ENCODE peak calls at places on chromosomes 11 and 22, in four cellular contexts. One of them, this sample, is unnamed.

GRCh38 chr11:68330700-68331337 is 18.4 kb downstream of the LRP5 start:
- DNase-seq in dorsolateral prefrontal cortex: no peak
- DNase-seq in NB4: no peak
- DNase-seq in astrocyte of the spinal cord: no peak
- DNase-seq in this sample: no peak

GRCh38 chr22:39080052-39080762 is 3.1 kb downstream of the APOBEC3G start:
- DNase-seq in dorsolateral prefrontal cortex: no peak
- DNase-seq in NB4: no peak
- DNase-seq in astrocyte of the spinal cord: no peak
- DNase-seq in this sample: no peak

GRCh38 chr11:60280412-60280811 is at the start of gene MS4A4A:
- DNase-seq in dorsolateral prefrontal cortex: no peak
- DNase-seq in NB4: peak
- DNase-seq in astrocyte of the spinal cord: no peak
- DNase-seq in this sample: no peak

GRCh38 chr11:8674859-8675258 is 7.6 kb downstream of the TRIM66 start:
- DNase-seq in dorsolateral prefrontal cortex: no peak
- DNase-seq in NB4: no peak
- DNase-seq in astrocyte of the spinal cord: no peak
- DNase-seq in this sample: no peak

GRCh38 chr22:37486224-37486845 is at the start of gene MFNG:
- DNase-seq in dorsolateral prefrontal cortex: peak
- DNase-seq in NB4: peak
- DNase-seq in astrocyte of the spinal cord: peak
- DNase-seq in this sample: no peak

GRCh38 chr22:29202231-29203192 is 3.2 kb upstream of the EMID1 start:
- DNase-seq in dorsolateral prefrontal cortex: peak
- DNase-seq in NB4: peak
- DNase-seq in astrocyte of the spinal cord: peak
- DNase-seq in this sample: no peak

GRCh38 chr11:112852141-112852853 is 108.9 kb upstream of the NCAM1 start:
- DNase-seq in dorsolateral prefrontal cortex: no peak
- DNase-seq in NB4: no peak
- DNase-seq in astrocyte of the spinal cord: peak
- DNase-seq in this sample: peak

GRCh38 chr11:10670099-10670498 is 23.5 kb downstream of the IRAG1 start:
- DNase-seq in dorsolateral prefrontal cortex: no peak
- DNase-seq in NB4: no peak
- DNase-seq in astrocyte of the spinal cord: no peak
- DNase-seq in this sample: no peak

GRCh38 chr11:120715239-120715638 is 203.7 kb downstream of the GRIK4 start:
- DNase-seq in dorsolateral prefrontal cortex: no peak
- DNase-seq in NB4: peak
- DNase-seq in astrocyte of the spinal cord: no peak
- DNase-seq in this sample: no peak

GRCh38 chr22:40414306-40414705 is 43.9 kb downstream of the SGSM3 start:
- DNase-seq in dorsolateral prefrontal cortex: no peak
- DNase-seq in NB4: no peak
- DNase-seq in astrocyte of the spinal cord: no peak
- DNase-seq in this sample: peak

GRCh38 chr11:119316729-119317591 is at the start of gene MCAM:
- DNase-seq in dorsolateral prefrontal cortex: no peak
- DNase-seq in NB4: peak
- DNase-seq in astrocyte of the spinal cord: peak
- DNase-seq in this sample: no peak

GRCh38 chr11:57434640-57435546 is 8.0 kb upstream of the SLC43A3 start:
- DNase-seq in dorsolateral prefrontal cortex: no peak
- DNase-seq in NB4: peak
- DNase-seq in astrocyte of the spinal cord: peak
- DNase-seq in this sample: peak

GRCh38 chr11:64400096-64400495 is 41.1 kb downstream of the RPS6KA4 start:
- DNase-seq in dorsolateral prefrontal cortex: no peak
- DNase-seq in NB4: peak
- DNase-seq in astrocyte of the spinal cord: no peak
- DNase-seq in this sample: no peak

GRCh38 chr11:65482306-65482850 is 16.5 kb upstream of the MALAT1 start:
- DNase-seq in dorsolateral prefrontal cortex: no peak
- DNase-seq in NB4: peak
- DNase-seq in astrocyte of the spinal cord: peak
- DNase-seq in this sample: no peak

GRCh38 chr11:5196731-5197130 is 3.8 kb downstream of the OR51V1 start:
- DNase-seq in dorsolateral prefrontal cortex: no peak
- DNase-seq in NB4: no peak
- DNase-seq in astrocyte of the spinal cord: no peak
- DNase-seq in this sample: no peak

GRCh38 chr11:2585566-2586090 is 114.2 kb downstream of the KCNQ1OT1 start:
- DNase-seq in dorsolateral prefrontal cortex: no peak
- DNase-seq in NB4: no peak
- DNase-seq in astrocyte of the spinal cord: no peak
- DNase-seq in this sample: no peak

GRCh38 chr22:19292262-19293230 is 1.0 kb upstream of the CLTCL1 start:
- DNase-seq in dorsolateral prefrontal cortex: no peak
- DNase-seq in NB4: peak
- DNase-seq in astrocyte of the spinal cord: no peak
- DNase-seq in this sample: no peak

GRCh38 chr22:37267128-37267587 is 15.2 kb upstream of the CYTH4 start:
- DNase-seq in dorsolateral prefrontal cortex: peak
- DNase-seq in NB4: peak
- DNase-seq in astrocyte of the spinal cord: no peak
- DNase-seq in this sample: no peak

GRCh38 chr11:81970886-81971285 is 762.8 kb downstream of the FAM181B start:
- DNase-seq in dorsolateral prefrontal cortex: no peak
- DNase-seq in NB4: no peak
- DNase-seq in astrocyte of the spinal cord: no peak
- DNase-seq in this sample: no peak

GRCh38 chr11:77141034-77141433 is 13.0 kb downstream of the MYO7A start:
- DNase-seq in dorsolateral prefrontal cortex: no peak
- DNase-seq in NB4: no peak
- DNase-seq in astrocyte of the spinal cord: peak
- DNase-seq in this sample: peak

GRCh38 chr11:86606849-86607481 is 65.5 kb downstream of the ME3 start:
- DNase-seq in dorsolateral prefrontal cortex: no peak
- DNase-seq in NB4: no peak
- DNase-seq in astrocyte of the spinal cord: peak
- DNase-seq in this sample: no peak

GRCh38 chr11:68120212-68121066 is 749 bp downstream of the CHKA start:
- DNase-seq in dorsolateral prefrontal cortex: peak
- DNase-seq in NB4: peak
- DNase-seq in astrocyte of the spinal cord: peak
- DNase-seq in this sample: no peak

GRCh38 chr11:103534959-103535358 is 425.7 kb downstream of the DYNC2H1 start:
- DNase-seq in dorsolateral prefrontal cortex: no peak
- DNase-seq in NB4: no peak
- DNase-seq in astrocyte of the spinal cord: no peak
- DNase-seq in this sample: no peak

GRCh38 chr11:1299621-1300020 is 9.8 kb downstream of the TOLLIP start:
- DNase-seq in dorsolateral prefrontal cortex: peak
- DNase-seq in NB4: no peak
- DNase-seq in astrocyte of the spinal cord: no peak
- DNase-seq in this sample: no peak

GRCh38 chr22:21641795-21642583 is at the start of gene SDF2L1:
- DNase-seq in dorsolateral prefrontal cortex: peak
- DNase-seq in NB4: peak
- DNase-seq in astrocyte of the spinal cord: peak
- DNase-seq in this sample: peak
- TF ChIP-seq CTCF in dorsolateral prefrontal cortex: peak
- TF ChIP-seq CTCF in NB4: no peak
- TF ChIP-seq CTCF in astrocyte of the spinal cord: no peak
- TF ChIP-seq CTCF in this sample: no peak

DNA sequence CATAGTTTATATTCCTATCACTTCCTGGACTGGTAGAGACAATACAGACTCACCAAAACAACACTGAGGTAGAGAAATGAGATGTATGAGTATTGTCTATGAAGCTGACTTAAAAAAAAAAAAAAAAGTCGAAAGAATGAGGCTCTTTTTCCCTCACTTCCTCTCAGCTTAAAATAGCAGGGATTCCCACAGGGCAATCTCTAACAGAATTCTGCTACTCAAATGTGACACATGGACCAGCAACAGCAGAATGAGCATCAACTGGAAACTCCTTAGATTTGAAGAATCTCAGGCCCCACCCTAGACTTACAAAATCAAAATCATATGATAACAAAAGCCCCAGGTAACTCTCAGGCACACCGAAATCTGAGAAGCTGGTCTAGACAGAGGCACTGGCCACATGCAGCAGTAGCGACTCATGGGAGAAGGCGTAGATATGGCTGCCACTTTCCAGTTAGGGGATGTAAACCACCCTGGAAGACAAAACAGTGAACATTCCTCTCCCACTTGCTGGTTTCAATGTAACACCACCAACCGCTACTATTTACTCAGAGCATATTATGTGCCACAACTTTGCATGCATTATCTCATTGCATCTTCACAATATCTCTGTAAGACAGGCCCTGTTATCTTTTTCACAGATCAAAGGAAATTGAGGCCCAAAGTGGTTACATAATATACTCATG is 128.0 kb downstream of the RBFOX2 start:
- DNase-seq in dorsolateral prefrontal cortex: no peak
- DNase-seq in NB4: peak
- DNase-seq in astrocyte of the spinal cord: peak
- DNase-seq in this sample: no peak
- TF ChIP-seq CTCF in dorsolateral prefrontal cortex: no peak
- TF ChIP-seq CTCF in NB4: no peak
- TF ChIP-seq CTCF in astrocyte of the spinal cord: no peak
- TF ChIP-seq CTCF in this sample: no peak

DNA sequence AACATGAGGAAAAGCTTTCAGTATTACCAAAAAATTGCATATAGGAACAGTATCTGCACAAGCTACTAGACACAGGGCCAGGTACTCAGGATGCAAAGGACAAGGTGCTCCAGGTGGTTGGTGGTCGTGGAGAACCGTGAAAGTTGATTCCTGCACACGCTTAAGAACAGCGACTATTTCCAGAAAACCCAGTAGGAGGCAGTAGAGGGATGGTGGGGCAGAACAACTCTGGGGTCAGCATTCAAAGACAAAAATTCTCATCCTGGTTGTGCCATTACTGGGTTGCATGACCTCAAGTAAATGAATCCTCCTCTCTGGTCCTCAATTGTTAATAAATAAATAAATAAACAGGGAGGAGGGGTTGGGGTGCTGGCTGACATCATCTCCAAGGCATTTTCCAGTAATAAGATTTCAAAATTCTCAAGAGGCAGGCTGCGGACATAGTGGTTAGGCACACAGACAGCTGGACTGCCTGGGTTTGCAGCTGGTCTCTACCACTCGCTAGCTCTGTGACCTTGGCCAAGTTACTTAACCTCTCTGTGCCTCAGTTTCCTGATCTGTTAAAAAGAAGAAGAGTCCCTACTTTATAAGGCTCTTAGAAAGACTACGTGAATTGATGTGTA is 89.6 kb downstream of the ISX start:
- DNase-seq in dorsolateral prefrontal cortex: no peak
- DNase-seq in NB4: peak
- DNase-seq in astrocyte of the spinal cord: no peak
- DNase-seq in this sample: no peak
- TF ChIP-seq CTCF in dorsolateral prefrontal cortex: no peak
- TF ChIP-seq CTCF in NB4: peak
- TF ChIP-seq CTCF in astrocyte of the spinal cord: no peak
- TF ChIP-seq CTCF in this sample: peak

DNA sequence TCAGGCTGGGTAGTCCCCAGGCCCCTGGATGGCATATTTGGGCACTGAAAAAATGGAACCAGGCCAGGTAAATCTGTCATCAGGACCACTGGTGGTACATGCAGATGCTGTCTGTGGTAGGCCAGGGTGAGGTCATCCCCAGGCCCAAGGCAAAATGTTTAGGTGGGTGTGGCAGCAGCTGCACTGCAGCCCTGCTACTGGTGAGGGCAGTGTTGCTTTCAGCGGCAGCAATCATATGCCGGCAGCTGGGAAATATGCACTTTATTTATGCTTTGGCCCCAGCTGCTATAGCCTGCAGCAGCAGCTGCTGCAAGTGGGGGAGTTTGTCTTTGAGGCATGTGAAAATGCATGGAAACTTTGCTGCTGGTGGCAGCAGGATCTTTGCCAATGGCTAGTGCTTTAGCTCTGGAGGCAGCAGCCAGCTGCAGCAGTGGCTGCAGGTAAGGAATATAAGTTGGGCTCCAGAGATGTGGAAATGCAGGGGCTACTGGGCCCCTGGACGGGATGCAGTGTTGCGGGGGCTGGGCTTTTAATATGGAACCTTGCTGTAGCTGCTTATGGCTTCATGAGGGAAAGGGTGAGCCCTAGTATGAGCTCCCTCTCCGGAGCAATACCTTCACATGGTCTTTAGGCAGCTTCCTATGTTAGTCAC is 365.7 kb upstream of the CADM1 start:
- DNase-seq in dorsolateral prefrontal cortex: no peak
- DNase-seq in NB4: peak
- DNase-seq in astrocyte of the spinal cord: peak
- DNase-seq in this sample: no peak
- TF ChIP-seq CTCF in dorsolateral prefrontal cortex: no peak
- TF ChIP-seq CTCF in NB4: peak
- TF ChIP-seq CTCF in astrocyte of the spinal cord: peak
- TF ChIP-seq CTCF in this sample: peak

DNA sequence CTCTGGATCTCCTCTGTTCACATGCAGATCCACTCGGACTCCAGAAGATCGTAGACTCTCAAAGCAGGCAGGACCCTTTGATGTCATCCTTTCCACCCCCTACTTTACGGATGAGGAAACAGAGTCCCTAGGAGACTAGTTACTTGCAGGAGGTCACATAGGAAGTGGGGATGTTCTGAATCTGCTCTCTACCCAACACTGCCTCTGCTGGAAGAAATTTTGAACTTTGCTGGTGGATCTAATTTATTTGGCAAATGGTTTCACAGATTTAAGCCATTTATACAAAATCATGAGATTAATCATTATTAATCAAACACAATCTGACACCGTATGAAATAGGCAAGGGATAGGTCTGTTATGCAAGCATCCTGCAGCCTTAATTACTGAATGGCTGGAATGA is 55.0 kb upstream of the USP47 start:
- DNase-seq in dorsolateral prefrontal cortex: no peak
- DNase-seq in NB4: peak
- DNase-seq in astrocyte of the spinal cord: peak
- DNase-seq in this sample: no peak
- TF ChIP-seq CTCF in dorsolateral prefrontal cortex: peak
- TF ChIP-seq CTCF in NB4: no peak
- TF ChIP-seq CTCF in astrocyte of the spinal cord: peak
- TF ChIP-seq CTCF in this sample: peak

DNA sequence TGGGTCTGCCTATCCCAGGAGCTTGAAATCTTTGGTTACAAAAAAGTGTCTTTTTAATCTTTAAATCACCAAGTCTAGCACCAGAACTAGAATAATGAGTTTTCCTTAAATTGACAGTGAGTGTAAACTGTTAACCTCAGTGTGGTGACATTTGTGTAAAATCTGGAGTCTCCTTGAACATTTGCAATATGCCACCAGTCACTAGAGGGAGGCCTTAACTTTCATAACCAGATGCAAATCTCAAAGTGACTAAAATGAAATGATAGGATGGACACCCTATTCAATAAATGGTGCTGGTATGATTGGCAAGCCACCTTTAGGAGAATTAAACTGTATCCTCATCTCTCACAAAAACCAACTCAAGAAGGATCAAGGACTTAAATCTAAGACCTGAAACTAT is 8.3 kb upstream of the SCGB1D2 start:
- DNase-seq in dorsolateral prefrontal cortex: no peak
- DNase-seq in NB4: peak
- DNase-seq in astrocyte of the spinal cord: no peak
- DNase-seq in this sample: no peak
- TF ChIP-seq CTCF in dorsolateral prefrontal cortex: no peak
- TF ChIP-seq CTCF in NB4: peak
- TF ChIP-seq CTCF in astrocyte of the spinal cord: no peak
- TF ChIP-seq CTCF in this sample: no peak

GRCh38 chr22:42114721-42115120 is 15.9 kb downstream of the CYP2D6 start:
- DNase-seq in dorsolateral prefrontal cortex: no peak
- DNase-seq in NB4: peak
- DNase-seq in astrocyte of the spinal cord: no peak
- DNase-seq in this sample: no peak
- TF ChIP-seq CTCF in dorsolateral prefrontal cortex: peak
- TF ChIP-seq CTCF in NB4: peak
- TF ChIP-seq CTCF in astrocyte of the spinal cord: peak
- TF ChIP-seq CTCF in this sample: no peak

GRCh38 chr11:14119357-14119756 is 156.8 kb downstream of the SPON1 start:
- DNase-seq in dorsolateral prefrontal cortex: no peak
- DNase-seq in NB4: peak
- DNase-seq in astrocyte of the spinal cord: no peak
- DNase-seq in this sample: no peak
- TF ChIP-seq CTCF in dorsolateral prefrontal cortex: no peak
- TF ChIP-seq CTCF in NB4: no peak
- TF ChIP-seq CTCF in astrocyte of the spinal cord: no peak
- TF ChIP-seq CTCF in this sample: no peak

This sample was measured in kidney epithelial cell.